ENCODE peak calls at places on chromosomes 3 and 15, in eight cellular contexts. A, S, V, C, K, I, R and U are unnamed samples.

GRCh38 chr3:168620854-168621253 is 525.1 kb upstream of the GOLIM4 start:
- DNase-seq in A (peak), S (peak), V (peak), C (no peak), K (no peak), I (no peak), R (peak), U (peak)

GRCh38 chr15:71282086-71282485 is 166.8 kb downstream of the THSD4 start:
- DNase-seq in A (no peak), S (peak), V (no peak), C (no peak), K (no peak), I (no peak), R (peak), U (no peak)

GRCh38 chr3:5264093-5264610 is 76.6 kb downstream of the EDEM1 start:
- DNase-seq in A (no peak), S (no peak), V (no peak), C (no peak), K (no peak), I (no peak), R (peak), U (no peak)

GRCh38 chr3:78912217-78912616 is 855.6 kb downstream of the ROBO1 start:
- DNase-seq in A (no peak), S (no peak), V (no peak), C (no peak), K (no peak), I (no peak), R (no peak), U (no peak)

GRCh38 chr3:119062892-119063291 is 28.2 kb upstream of the IGSF11 start:
- DNase-seq in A (no peak), S (no peak), V (no peak), C (no peak), K (no peak), I (no peak), R (no peak), U (no peak)

GRCh38 chr3:150736903-150737832 is 25.8 kb downstream of the SIAH2 start:
- DNase-seq in A (no peak), S (no peak), V (no peak), C (no peak), K (no peak), I (no peak), R (no peak), U (no peak)

GRCh38 chr3:22862111-22862510 is 341.0 kb upstream of the UBE2E2 start:
- DNase-seq in A (no peak), S (no peak), V (no peak), C (no peak), K (no peak), I (no peak), R (no peak), U (no peak)

GRCh38 chr15:85100186-85100937 is 118.7 kb downstream of the PDE8A start:
- DNase-seq in A (no peak), S (no peak), V (no peak), C (no peak), K (no peak), I (peak), R (no peak), U (no peak)

GRCh38 chr3:96266395-96267187 is 547.8 kb upstream of the EPHA6 start:
- DNase-seq in A (no peak), S (peak), V (no peak), C (no peak), K (no peak), I (no peak), R (peak), U (no peak)

GRCh38 chr15:70835415-70835814 is 18.5 kb downstream of the LARP6 start:
- DNase-seq in A (peak), S (no peak), V (no peak), C (no peak), K (no peak), I (no peak), R (no peak), U (no peak)

GRCh38 chr3:184582583-184582982 is 21.0 kb downstream of the EPHB3 start:
- DNase-seq in A (peak), S (no peak), V (no peak), C (no peak), K (no peak), I (no peak), R (no peak), U (no peak)

GRCh38 chr15:88605507-88606436 is 15.4 kb upstream of the AEN start:
- DNase-seq in A (no peak), S (peak), V (peak), C (peak), K (no peak), I (peak), R (no peak), U (no peak)

GRCh38 chr3:116135462-116135861 is 309.8 kb downstream of the LSAMP start:
- DNase-seq in A (peak), S (peak), V (no peak), C (no peak), K (no peak), I (no peak), R (no peak), U (no peak)

GRCh38 chr3:60757724-60758123 is 493.5 kb downstream of the FHIT start:
- DNase-seq in A (no peak), S (no peak), V (no peak), C (no peak), K (no peak), I (no peak), R (no peak), U (no peak)

GRCh38 chr3:107208100-107208499 is 169.1 kb upstream of the CCDC54 start:
- DNase-seq in A (peak), S (peak), V (peak), C (no peak), K (no peak), I (no peak), R (peak), U (no peak)

GRCh38 chr3:144244662-144245061 is 273.0 kb downstream of the DIPK2A start:
- DNase-seq in A (no peak), S (no peak), V (no peak), C (no peak), K (no peak), I (no peak), R (no peak), U (no peak)

GRCh38 chr3:184284696-184285095 is 8.9 kb downstream of the ECE2 start:
- DNase-seq in A (peak), S (peak), V (peak), C (peak), K (no peak), I (peak), R (no peak), U (peak)

GRCh38 chr15:68739390-68740075 is 81.2 kb downstream of the ANP32A start:
- DNase-seq in A (peak), S (peak), V (no peak), C (no peak), K (no peak), I (no peak), R (no peak), U (no peak)

GRCh38 chr3:157868168-157868567 is 238.1 kb downstream of the SHOX2 start:
- DNase-seq in A (no peak), S (no peak), V (no peak), C (no peak), K (no peak), I (no peak), R (peak), U (no peak)

GRCh38 chr3:43477600-43477999 is 144.2 kb downstream of the ANO10 start:
- DNase-seq in A (no peak), S (peak), V (no peak), C (no peak), K (no peak), I (peak), R (no peak), U (no peak)

GRCh38 chr15:38085104-38085503 is 150.7 kb downstream of the TMCO5A start:
- DNase-seq in A (no peak), S (no peak), V (no peak), C (no peak), K (peak), I (peak), R (no peak), U (no peak)

GRCh38 chr3:47315069-47315647 is 32.4 kb downstream of the KLHL18 start:
- DNase-seq in A (peak), S (no peak), V (no peak), C (no peak), K (no peak), I (no peak), R (no peak), U (no peak)

GRCh38 chr3:126834596-126835471 is 130.8 kb downstream of the CHCHD6 start:
- DNase-seq in A (no peak), S (no peak), V (no peak), C (no peak), K (no peak), I (no peak), R (no peak), U (no peak)

GRCh38 chr3:71173421-71173975 is 410.0 kb downstream of the FOXP1 start:
- DNase-seq in A (no peak), S (no peak), V (no peak), C (no peak), K (no peak), I (no peak), R (no peak), U (no peak)

GRCh38 chr15:60618206-60618605 is 139.3 kb upstream of the ICE2 start:
- DNase-seq in A (no peak), S (no peak), V (no peak), C (no peak), K (no peak), I (no peak), R (no peak), U (no peak)

GRCh38 chr3:12005951-12006625 is 1.9 kb downstream of the SYN2 start:
- DNase-seq in A (no peak), S (no peak), V (no peak), C (no peak), K (no peak), I (no peak), R (no peak), U (no peak)

GRCh38 chr15:74252291-74253080 is 16.4 kb downstream of the CCDC33 start:
- DNase-seq in A (no peak), S (no peak), V (no peak), C (no peak), K (no peak), I (no peak), R (no peak), U (no peak)

GRCh38 chr15:96342611-96343528 is 12.4 kb downstream of the NR2F2 start:
- DNase-seq in A (no peak), S (peak), V (no peak), C (no peak), K (no peak), I (no peak), R (no peak), U (no peak)

GRCh38 chr3:46878796-46879436 is 1.4 kb downstream of the PTH1R start:
- DNase-seq in A (no peak), S (no peak), V (no peak), C (no peak), K (no peak), I (no peak), R (no peak), U (no peak)

GRCh38 chr3:107911337-107912000 is 179.4 kb downstream of the CD47 start:
- DNase-seq in A (no peak), S (no peak), V (no peak), C (peak), K (no peak), I (no peak), R (no peak), U (no peak)

GRCh38 chr3:21645121-21645897 is 105.7 kb downstream of the ZNF385D start:
- DNase-seq in A (peak), S (peak), V (no peak), C (no peak), K (no peak), I (no peak), R (no peak), U (no peak)

GRCh38 chr3:36248374-36248773 is 131.9 kb upstream of the STAC start:
- DNase-seq in A (no peak), S (no peak), V (no peak), C (no peak), K (no peak), I (no peak), R (no peak), U (no peak)

GRCh38 chr3:124800511-124801374 is 70.5 kb downstream of the UMPS start:
- DNase-seq in A (no peak), S (no peak), V (peak), C (no peak), K (no peak), I (no peak), R (no peak), U (no peak)

GRCh38 chr3:187678869-187679268 is 8.7 kb upstream of the SST start:
- DNase-seq in A (peak), S (peak), V (no peak), C (peak), K (no peak), I (peak), R (peak), U (peak)

GRCh38 chr3:28376424-28376823 is 27.8 kb upstream of the AZI2 start:
- DNase-seq in A (peak), S (no peak), V (no peak), C (no peak), K (no peak), I (no peak), R (no peak), U (no peak)

GRCh38 chr3:122668930-122669730 is 11.5 kb upstream of the PARP14 start:
- DNase-seq in A (no peak), S (no peak), V (no peak), C (peak), K (peak), I (peak), R (peak), U (no peak)

GRCh38 chr15:49024840-49025239 is 21.4 kb downstream of the SECISBP2L start:
- DNase-seq in A (no peak), S (no peak), V (no peak), C (no peak), K (no peak), I (no peak), R (no peak), U (no peak)